ENCODE peak calls at places on chromosomes 12 and 14, in five cellular contexts. U is posterior vena cava, W is NCI-H345, A is EH, G is uterus. B is an unnamed sample.

GRCh38 chr14:68619805-68620574 is 172.9 kb downstream of the ZFP36L1 start:
- DNase-seq in U (no peak), W (no peak), A (peak; percentile 87), G (peak; percentile 60), B (peak; percentile 78)

GRCh38 chr14:105400016-105400415 is 1.7 kb downstream of the TEX22 start:
- DNase-seq in U (no peak), W (no peak), A (no peak), G (no peak), B (no peak)

GRCh38 chr14:99564256-99564902 is 39.6 kb downstream of the CCDC85C start:
- DNase-seq in U (no peak), W (peak; percentile 91), A (peak; percentile 84), G (peak; percentile 89), B (peak; percentile 89)

GRCh38 chr14:36363704-36364103 is 43.3 kb upstream of the MBIP start:
- DNase-seq in U (no peak), W (peak; percentile 11), A (no peak), G (no peak), B (no peak)

GRCh38 chr12:26010293-26010821 is 51.9 kb downstream of the RASSF8 start:
- DNase-seq in U (no peak), W (no peak), A (peak; percentile 46), G (no peak), B (no peak)

GRCh38 chr14:31106768-31107167 is 80.6 kb upstream of the STRN3 start:
- DNase-seq in U (no peak), W (no peak), A (peak; percentile 9), G (no peak), B (no peak)

GRCh38 chr14:23544511-23545447 is 6.8 kb downstream of the ZFHX2 start:
- DNase-seq in U (no peak), W (no peak), A (no peak), G (no peak), B (peak; percentile 62)

GRCh38 chr12:123971770-123972447 is 722 bp downstream of the CCDC92 start:
- DNase-seq in U (no peak), W (peak; percentile 62), A (peak; percentile 53), G (peak; percentile 38), B (peak; percentile 23)

GRCh38 chr12:12916135-12916956 is 25.0 kb downstream of the GPRC5A start:
- DNase-seq in U (peak; percentile 95), W (peak; percentile 89), A (peak; percentile 81), G (peak; percentile 88), B (peak; percentile 87)

GRCh38 chr12:67590122-67590795 is 58.3 kb upstream of the DYRK2 start:
- DNase-seq in U (no peak), W (no peak), A (no peak), G (no peak), B (no peak)

GRCh38 chr12:70785896-70786295 is 134.6 kb downstream of the PTPRR start:
- DNase-seq in U (no peak), W (no peak), A (no peak), G (no peak), B (no peak)

GRCh38 chr14:50559990-50560928 is at the start of gene ATL1:
- DNase-seq in U (peak; percentile 94), W (peak; percentile 77), A (peak; percentile 80), G (peak; percentile 70), B (peak; percentile 74)

GRCh38 chr12:77686760-77687159 is 143.9 kb upstream of the NAV3 start:
- DNase-seq in U (no peak), W (no peak), A (peak; percentile 5), G (no peak), B (no peak)

GRCh38 chr12:100962086-100962712 is 167.6 kb downstream of the ANO4 start:
- DNase-seq in U (no peak), W (no peak), A (peak; percentile 40), G (no peak), B (no peak)

GRCh38 chr12:132465269-132466190 is 24.4 kb upstream of the FBRSL1 start:
- DNase-seq in U (no peak), W (peak; percentile 20), A (no peak), G (no peak), B (no peak)

GRCh38 chr14:68566075-68566474 is 226.8 kb downstream of the ZFP36L1 start:
- DNase-seq in U (no peak), W (no peak), A (no peak), G (no peak), B (no peak)

GRCh38 chr14:50906326-50906725 is 34.5 kb downstream of the ABHD12B start:
- DNase-seq in U (no peak), W (no peak), A (no peak), G (no peak), B (no peak)

GRCh38 chr12:630656-631632 is 32.3 kb downstream of the NINJ2 start:
- DNase-seq in U (peak; percentile 94), W (no peak), A (no peak), G (no peak), B (peak; percentile 61)

GRCh38 chr12:57111046-57111698 is at the start of gene STAT6:
- DNase-seq in U (peak; percentile 95), W (no peak), A (peak; percentile 91), G (peak; percentile 88), B (peak; percentile 75)

GRCh38 chr14:100028990-100029677 is 36.1 kb upstream of the EVL start:
- DNase-seq in U (no peak), W (no peak), A (peak; percentile 75), G (no peak), B (no peak)

GRCh38 chr14:65044596-65044959 is 57.7 kb downstream of the MAX start:
- DNase-seq in U (no peak), W (no peak), A (no peak), G (no peak), B (no peak)

GRCh38 chr14:93884950-93885349 is 42.2 kb upstream of the FAM181A start:
- DNase-seq in U (no peak), W (no peak), A (no peak), G (no peak), B (no peak)

GRCh38 chr12:111056618-111057521 is 136.5 kb upstream of the MYL2 start:
- DNase-seq in U (no peak), W (no peak), A (no peak), G (no peak), B (no peak)

GRCh38 chr12:89709994-89710872 is 1.6 kb upstream of the ATP2B1 start:
- DNase-seq in U (peak; percentile 93), W (peak; percentile 47), A (peak; percentile 66), G (peak; percentile 55), B (peak; percentile 73)